ENCODE peak calls at places on chromosomes 7 and 10, in six cellular contexts. J is uterus; B is stimulated activated CD4-positive, alpha-beta T cell treated with anti-CD3 and anti-CD28 coated beads, Interleukin-1b, Interleukin-23, amount 100 ng/mL, for 48 hours; D is cerebellar nuclear complex; H is activated effector memory CD4-positive, alpha-beta T cell treated with anti-CD3 and anti-CD28 coated beads, Interleukin-2, amount 50 U/mL, for 16 hours; I is chondrocyte. P is an unnamed sample.

GRCh38 chr7:116210345-116211005 is at the start of gene TES:
- DNase-seq in B (peak; percentile 70), D (no peak), J (peak; percentile 46), I (peak; percentile 93), H (peak; percentile 90), P (peak; percentile 60)

GRCh38 chr7:142804715-142805114 is 33.9 kb downstream of the PRSS2 start:
- DNase-seq in J (no peak), D (no peak), H (peak; percentile 71), I (no peak), B (no peak), P (no peak)

GRCh38 chr10:119651514-119652327 is 541 bp downstream of the BAG3 start:
- DNase-seq in J (no peak), H (peak; percentile 72), I (no peak), B (no peak), D (no peak), P (peak; percentile 17)

GRCh38 chr10:17989908-17990767 is 38.4 kb downstream of the SLC39A12 start:
- DNase-seq in H (no peak), I (no peak), D (no peak), J (no peak), B (no peak), P (no peak)

GRCh38 chr7:11935905-11936304 is 103.9 kb upstream of the THSD7A start:
- DNase-seq in B (no peak), D (no peak), J (no peak), H (no peak), I (no peak), P (no peak)

GRCh38 chr7:48175019-48175418 is 3.8 kb downstream of the ABCA13 start:
- DNase-seq in B (no peak), J (no peak), D (no peak), H (no peak), I (no peak), P (no peak)

GRCh38 chr10:71632896-71633600 is 86.5 kb downstream of the C10orf105 start:
- DNase-seq in H (no peak), J (no peak), D (no peak), I (no peak), B (no peak), P (no peak)

GRCh38 chr7:78179211-78179610 is 380.6 kb downstream of the PHTF2 start:
- DNase-seq in D (no peak), H (no peak), B (no peak), I (no peak), J (no peak), P (no peak)

GRCh38 chr10:102113261-102113955 is 6.8 kb downstream of the LDB1 start:
- DNase-seq in B (no peak), D (no peak), I (no peak), H (no peak), J (no peak), P (no peak)

GRCh38 chr7:39017369-39017768 is 39.7 kb downstream of the POU6F2 start:
- DNase-seq in B (no peak), J (no peak), D (no peak), I (no peak), H (no peak), P (no peak)

GRCh38 chr7:24722386-24723177 is 34.7 kb downstream of the GSDME start:
- DNase-seq in D (no peak), B (no peak), I (no peak), J (no peak), H (no peak), P (no peak)

GRCh38 chr10:25169740-25170139 is 5.1 kb upstream of the GPR158 start:
- DNase-seq in I (no peak), J (no peak), B (no peak), D (no peak), H (no peak), P (no peak)

GRCh38 chr10:110540038-110540437 is 27.5 kb upstream of the SMC3 start:
- DNase-seq in H (no peak), D (no peak), B (no peak), J (no peak), I (no peak), P (no peak)

GRCh38 chr7:117375380-117375779 is 51.9 kb downstream of the ASZ1 start:
- DNase-seq in D (no peak), J (no peak), B (no peak), I (no peak), H (no peak), P (no peak)

GRCh38 chr10:125343118-125343752 is 182.9 kb upstream of the CTBP2 start:
- DNase-seq in D (no peak), I (no peak), J (no peak), H (no peak), B (no peak), P (no peak)

GRCh38 chr7:1288996-1289551 is 56.4 kb downstream of the UNCX start:
- DNase-seq in J (no peak), B (no peak), H (no peak), D (no peak), I (peak; percentile 74), P (no peak)

GRCh38 chr7:110774066-110774465 is 316.9 kb upstream of the LRRN3 start:
- DNase-seq in H (no peak), B (no peak), D (no peak), J (no peak), I (no peak), P (no peak)

GRCh38 chr7:54705436-54705835 is 53.6 kb downstream of the SEC61G start:
- DNase-seq in D (no peak), I (no peak), J (no peak), H (no peak), B (no peak), P (no peak)

GRCh38 chr7:13850185-13850752 is 139.2 kb downstream of the ETV1 start:
- DNase-seq in I (no peak), H (peak; percentile 79), B (peak; percentile 15), J (no peak), D (no peak), P (peak; percentile 41)

GRCh38 chr10:16674147-16674703 is 143.0 kb downstream of the RSU1 start:
- DNase-seq in I (no peak), B (no peak), D (no peak), J (no peak), H (no peak), P (no peak)

GRCh38 chr10:44975487-44976331 is 2.9 kb downstream of the DEPP1 start:
- DNase-seq in J (peak; percentile 77), B (no peak), H (no peak), I (no peak), D (no peak), P (no peak)

GRCh38 chr10:43078986-43079273 is 2.1 kb downstream of the RET start:
- DNase-seq in J (no peak), D (no peak), B (peak; percentile 20), I (no peak), H (no peak), P (peak; percentile 13)

GRCh38 chr7:18855796-18856195 is 261.6 kb downstream of the TWIST1 start:
- DNase-seq in J (no peak), I (no peak), D (no peak), B (no peak), H (no peak), P (no peak)